ENCODE peak calls at places on chromosome 13, in four cellular contexts. Q is H7, B is neuronal stem cell, R is GOT3. J is an unnamed sample.

GRCh38 chr13:27678306-27679040 is 56.8 kb downstream of the POLR1D start:
- DNase-seq in Q (no peak), B (no peak), R (no peak), J (no peak)

GRCh38 chr13:40692946-40693345 is 26.5 kb upstream of the FOXO1 start:
- DNase-seq in Q (no peak), B (no peak), R (no peak), J (no peak)

GRCh38 chr13:22454586-22454985 is 726.2 kb upstream of the SGCG start:
- DNase-seq in Q (peak; percentile 11), B (no peak), R (no peak), J (peak; percentile 22)

GRCh38 chr13:113843864-113844556 is 19.9 kb downstream of the GAS6 start:
- DNase-seq in Q (peak; percentile 28), B (no peak), R (no peak), J (no peak)

GRCh38 chr13:109669956-109670355 is 116.4 kb downstream of the IRS2 start:
- DNase-seq in Q (no peak), B (no peak), R (no peak), J (no peak)

GRCh38 chr13:28318418-28318995 is 176.4 kb downstream of the FLT1 start:
- DNase-seq in Q (no peak), B (no peak), R (no peak), J (no peak)

GRCh38 chr13:46885018-46885417 is 11.8 kb downstream of the HTR2A start:
- DNase-seq in Q (no peak), B (no peak), R (no peak), J (no peak)

GRCh38 chr13:102911336-102911735 is 65.5 kb downstream of the ERCC5 start:
- DNase-seq in Q (no peak), B (no peak), R (no peak), J (no peak)

GRCh38 chr13:100630564-100630963 is 42.0 kb upstream of the GGACT start:
- DNase-seq in Q (peak; percentile 45), B (peak; percentile 52), R (no peak), J (no peak)

GRCh38 chr13:113992276-113993005 is 18.6 kb upstream of the C13orf46 start:
- DNase-seq in Q (no peak), B (no peak), R (no peak), J (no peak)

GRCh38 chr13:47004552-47004951 is 107.7 kb upstream of the HTR2A start:
- DNase-seq in Q (no peak), B (no peak), R (no peak), J (no peak)

GRCh38 chr13:99800004-99800403 is 171.6 kb downstream of the ZIC5 start:
- DNase-seq in Q (no peak), B (no peak), R (no peak), J (no peak)

GRCh38 chr13:24463078-24463477 is 49.5 kb downstream of the PARP4 start:
- DNase-seq in Q (no peak), B (no peak), R (no peak), J (no peak)